ENCODE peak calls at places on chromosomes 2 and 18, in five cellular contexts. One of them, this sample, is unnamed.

GRCh38 chr2:118417417-118418125 is 329.3 kb downstream of the INSIG2 start:
- DNase-seq in brain microvascular endothelial cell: peak
- DNase-seq in heart right ventricle: no peak
- DNase-seq in epithelial cell of esophagus: peak
- DNase-seq in right lobe of liver: no peak
- DNase-seq in this sample: peak

GRCh38 chr2:185475868-185476267 is 262.7 kb upstream of the FSIP2 start:
- DNase-seq in brain microvascular endothelial cell: no peak
- DNase-seq in heart right ventricle: no peak
- DNase-seq in epithelial cell of esophagus: no peak
- DNase-seq in right lobe of liver: no peak
- DNase-seq in this sample: no peak

GRCh38 chr2:234502285-234502918 is 5.5 kb upstream of the ARL4C start:
- DNase-seq in brain microvascular endothelial cell: peak
- DNase-seq in heart right ventricle: no peak
- DNase-seq in epithelial cell of esophagus: peak
- DNase-seq in right lobe of liver: no peak
- DNase-seq in this sample: peak

GRCh38 chr2:119574108-119574815 is 30.0 kb downstream of the CFAP221 start:
- DNase-seq in brain microvascular endothelial cell: no peak
- DNase-seq in heart right ventricle: no peak
- DNase-seq in epithelial cell of esophagus: no peak
- DNase-seq in right lobe of liver: no peak
- DNase-seq in this sample: no peak

GRCh38 chr2:118430510-118431187 is 342.4 kb downstream of the INSIG2 start:
- DNase-seq in brain microvascular endothelial cell: peak
- DNase-seq in heart right ventricle: no peak
- DNase-seq in epithelial cell of esophagus: peak
- DNase-seq in right lobe of liver: no peak
- DNase-seq in this sample: peak

GRCh38 chr18:47087676-47088075 is 52.3 kb upstream of the ELOA2 start:
- DNase-seq in brain microvascular endothelial cell: no peak
- DNase-seq in heart right ventricle: no peak
- DNase-seq in epithelial cell of esophagus: no peak
- DNase-seq in right lobe of liver: no peak
- DNase-seq in this sample: no peak

GRCh38 chr2:200356794-200357472 is 50.4 kb downstream of the SPATS2L start:
- DNase-seq in brain microvascular endothelial cell: peak
- DNase-seq in heart right ventricle: no peak
- DNase-seq in epithelial cell of esophagus: no peak
- DNase-seq in right lobe of liver: no peak
- DNase-seq in this sample: peak

GRCh38 chr2:134515137-134515536 is 203.7 kb downstream of the TMEM163 start:
- DNase-seq in brain microvascular endothelial cell: no peak
- DNase-seq in heart right ventricle: no peak
- DNase-seq in epithelial cell of esophagus: no peak
- DNase-seq in right lobe of liver: no peak
- DNase-seq in this sample: no peak

GRCh38 chr18:57060814-57061213 is 86.1 kb upstream of the BOD1L2 start:
- DNase-seq in brain microvascular endothelial cell: no peak
- DNase-seq in heart right ventricle: no peak
- DNase-seq in epithelial cell of esophagus: no peak
- DNase-seq in right lobe of liver: no peak
- DNase-seq in this sample: no peak

GRCh38 chr2:10187661-10188060 is 65.1 kb downstream of the RRM2 start:
- DNase-seq in brain microvascular endothelial cell: no peak
- DNase-seq in heart right ventricle: no peak
- DNase-seq in epithelial cell of esophagus: no peak
- DNase-seq in right lobe of liver: no peak
- DNase-seq in this sample: no peak

DNA sequence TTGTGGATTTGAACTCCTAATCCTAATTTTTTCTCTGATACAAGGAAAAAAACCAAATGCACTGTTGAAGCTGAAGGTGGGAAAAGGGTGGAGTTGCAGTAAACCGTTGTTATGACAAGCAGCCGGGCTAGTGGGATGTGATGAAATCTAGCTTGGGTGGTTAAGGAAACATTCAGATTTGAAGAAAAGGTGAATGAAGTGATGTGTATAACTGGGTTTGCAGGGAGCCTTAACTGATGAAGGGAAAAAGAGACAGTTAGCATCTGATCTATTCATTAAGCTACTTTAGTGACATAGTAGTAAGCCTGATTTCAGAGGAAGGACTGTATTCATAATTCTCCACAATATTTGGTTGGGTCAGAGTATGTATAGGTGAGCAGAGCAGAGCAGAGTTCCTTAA is 3.5 kb downstream of the EML6 start:
- DNase-seq in brain microvascular endothelial cell: no peak
- DNase-seq in heart right ventricle: no peak
- DNase-seq in epithelial cell of esophagus: peak
- DNase-seq in right lobe of liver: no peak
- DNase-seq in this sample: no peak
- H3K4me3 ChIP-seq in brain microvascular endothelial cell: no peak
- H3K4me3 ChIP-seq in heart right ventricle: no peak
- H3K4me3 ChIP-seq in epithelial cell of esophagus: no peak
- H3K4me3 ChIP-seq in right lobe of liver: no peak
- H3K4me3 ChIP-seq in this sample: no peak

GRCh38 chr2:98518106-98518505 is 73.4 kb downstream of the INPP4A start:
- DNase-seq in brain microvascular endothelial cell: no peak
- DNase-seq in heart right ventricle: peak
- DNase-seq in epithelial cell of esophagus: peak
- DNase-seq in right lobe of liver: no peak
- DNase-seq in this sample: no peak
- TF ChIP-seq CTCF in brain microvascular endothelial cell: peak
- TF ChIP-seq CTCF in heart right ventricle: peak
- TF ChIP-seq CTCF in epithelial cell of esophagus: peak
- TF ChIP-seq CTCF in right lobe of liver: peak
- TF ChIP-seq CTCF in this sample: peak

DNA sequence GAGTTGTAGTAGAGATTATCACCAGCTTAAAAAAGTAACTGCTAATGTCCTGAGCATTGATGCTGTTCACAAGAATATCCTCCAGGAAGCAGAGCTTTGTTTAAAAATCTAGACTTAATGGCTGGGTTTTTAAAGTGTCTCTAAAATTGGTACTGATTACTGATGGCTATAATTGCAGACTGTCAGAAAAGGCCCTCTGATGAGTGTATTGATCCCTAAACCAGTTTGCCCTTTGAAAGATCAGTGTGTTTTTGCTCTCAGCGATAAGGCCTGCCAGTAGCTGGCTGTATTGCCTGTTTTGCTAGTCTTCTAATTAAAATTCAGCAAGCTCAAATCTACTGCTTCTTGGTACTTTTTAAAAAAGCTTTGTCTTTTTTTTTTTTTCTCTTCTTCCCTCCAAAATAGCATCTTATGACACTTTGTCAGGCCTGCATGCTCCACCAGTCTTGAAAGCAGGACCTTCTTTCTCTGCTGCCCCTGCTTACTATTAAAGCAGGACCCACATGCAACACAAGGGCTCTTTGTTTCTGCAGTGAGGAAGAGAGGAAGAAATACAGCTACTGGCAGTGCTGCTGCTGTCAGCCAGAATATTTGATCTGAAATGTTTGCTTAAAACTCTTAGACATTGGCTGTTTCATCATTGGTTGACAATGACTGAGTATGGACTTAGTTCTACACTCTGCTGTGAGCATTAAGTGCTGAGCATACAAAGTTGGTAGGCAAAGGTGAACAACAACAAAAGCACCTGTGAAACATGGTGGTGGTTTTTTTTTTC is 1.8 kb downstream of the SEC11C start:
- DNase-seq in brain microvascular endothelial cell: no peak
- DNase-seq in heart right ventricle: no peak
- DNase-seq in epithelial cell of esophagus: no peak
- DNase-seq in right lobe of liver: no peak
- DNase-seq in this sample: no peak
- H3K4me3 ChIP-seq in brain microvascular endothelial cell: no peak
- H3K4me3 ChIP-seq in heart right ventricle: no peak
- H3K4me3 ChIP-seq in epithelial cell of esophagus: no peak
- H3K4me3 ChIP-seq in right lobe of liver: no peak
- H3K4me3 ChIP-seq in this sample: no peak

GRCh38 chr18:54906636-54907180 is 52.6 kb downstream of the CCDC68 start:
- DNase-seq in brain microvascular endothelial cell: no peak
- DNase-seq in heart right ventricle: no peak
- DNase-seq in epithelial cell of esophagus: no peak
- DNase-seq in right lobe of liver: no peak
- DNase-seq in this sample: peak

GRCh38 chr18:54909538-54909937 is 49.7 kb downstream of the CCDC68 start:
- DNase-seq in brain microvascular endothelial cell: no peak
- DNase-seq in heart right ventricle: no peak
- DNase-seq in epithelial cell of esophagus: no peak
- DNase-seq in right lobe of liver: no peak
- DNase-seq in this sample: no peak

GRCh38 chr18:54911551-54911950 is 47.7 kb downstream of the CCDC68 start:
- DNase-seq in brain microvascular endothelial cell: no peak
- DNase-seq in heart right ventricle: no peak
- DNase-seq in epithelial cell of esophagus: no peak
- DNase-seq in right lobe of liver: no peak
- DNase-seq in this sample: no peak

GRCh38 chr18:54905629-54906028 is 53.6 kb downstream of the CCDC68 start:
- DNase-seq in brain microvascular endothelial cell: no peak
- DNase-seq in heart right ventricle: no peak
- DNase-seq in epithelial cell of esophagus: no peak
- DNase-seq in right lobe of liver: no peak
- DNase-seq in this sample: no peak

DNA sequence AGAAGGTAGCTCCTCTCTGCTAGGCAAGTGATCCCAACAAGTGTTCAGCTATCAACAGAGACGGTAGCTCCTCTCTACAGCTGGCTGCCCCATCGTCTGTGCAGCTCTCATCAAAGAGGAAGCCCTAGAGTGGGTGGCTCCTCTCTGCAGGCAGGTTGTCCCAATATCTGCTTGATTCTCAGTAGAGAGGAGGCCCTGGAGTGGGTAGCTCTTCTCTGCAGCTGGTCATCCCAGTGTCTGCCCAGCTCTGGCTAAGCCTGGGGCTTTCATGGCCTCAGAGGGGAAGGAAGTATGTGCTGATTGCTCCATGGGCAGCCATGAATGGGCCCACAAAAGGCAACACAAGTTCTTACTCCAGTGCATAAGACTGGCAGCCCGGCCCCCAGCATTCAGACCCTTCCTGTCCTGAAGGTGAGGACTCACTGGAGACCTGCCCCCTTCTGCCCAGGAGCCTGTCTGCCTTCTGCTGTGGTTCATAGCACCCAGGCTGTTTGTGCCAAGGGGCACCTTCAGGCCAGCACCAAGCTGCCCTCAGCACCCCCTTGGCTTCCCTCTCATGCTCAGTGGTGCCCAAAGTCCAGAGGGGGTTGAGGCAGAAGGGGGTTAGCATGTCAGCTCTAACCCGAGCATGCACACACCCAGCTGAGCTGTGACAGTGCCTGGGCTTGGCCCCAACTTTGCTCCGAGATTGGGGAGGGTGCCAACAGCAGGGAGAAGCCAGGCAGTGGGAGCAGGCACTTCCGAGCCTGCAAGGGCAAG is 48.9 kb downstream of the CCDC68 start:
- DNase-seq in brain microvascular endothelial cell: no peak
- DNase-seq in heart right ventricle: no peak
- DNase-seq in epithelial cell of esophagus: no peak
- DNase-seq in right lobe of liver: no peak
- DNase-seq in this sample: no peak
- TF ChIP-seq CTCF in brain microvascular endothelial cell: no peak
- TF ChIP-seq CTCF in heart right ventricle: no peak
- TF ChIP-seq CTCF in epithelial cell of esophagus: no peak
- TF ChIP-seq CTCF in right lobe of liver: no peak
- TF ChIP-seq CTCF in this sample: no peak

GRCh38 chr18:79616651-79617518 is 62.7 kb upstream of the CTDP1 start:
- DNase-seq in brain microvascular endothelial cell: no peak
- DNase-seq in heart right ventricle: no peak
- DNase-seq in epithelial cell of esophagus: no peak
- DNase-seq in right lobe of liver: peak
- DNase-seq in this sample: peak
- H3K4me3 ChIP-seq in brain microvascular endothelial cell: peak
- H3K4me3 ChIP-seq in heart right ventricle: peak
- H3K4me3 ChIP-seq in epithelial cell of esophagus: no peak
- H3K4me3 ChIP-seq in right lobe of liver: no peak
- H3K4me3 ChIP-seq in this sample: peak

GRCh38 chr18:48749768-48750167 is 201.0 kb downstream of the SMAD7 start:
- DNase-seq in brain microvascular endothelial cell: peak
- DNase-seq in heart right ventricle: peak
- DNase-seq in epithelial cell of esophagus: peak
- DNase-seq in right lobe of liver: peak
- DNase-seq in this sample: peak
- TF ChIP-seq CTCF in brain microvascular endothelial cell: peak
- TF ChIP-seq CTCF in heart right ventricle: peak
- TF ChIP-seq CTCF in epithelial cell of esophagus: no peak
- TF ChIP-seq CTCF in right lobe of liver: no peak
- TF ChIP-seq CTCF in this sample: no peak

GRCh38 chr18:58578321-58578720 is 50.6 kb downstream of the ALPK2 start:
- DNase-seq in brain microvascular endothelial cell: peak
- DNase-seq in heart right ventricle: no peak
- DNase-seq in epithelial cell of esophagus: no peak
- DNase-seq in right lobe of liver: no peak
- DNase-seq in this sample: peak
- H3K4me3 ChIP-seq in brain microvascular endothelial cell: peak
- H3K4me3 ChIP-seq in heart right ventricle: no peak
- H3K4me3 ChIP-seq in epithelial cell of esophagus: no peak
- H3K4me3 ChIP-seq in right lobe of liver: no peak
- H3K4me3 ChIP-seq in this sample: peak

This sample was measured in astrocyte of the spinal cord.